ENCODE peak calls at places on chromosomes 5 and 9, in nine cellular contexts. F, U, D, P, L, B, N, A and C are unnamed samples.

GRCh38 chr9:2857564-2858198 is 13.8 kb upstream of the PUM3 start:
- DNase-seq in D (peak), L (peak), N (no peak), B (peak), F (peak), P (peak), A (peak), U (peak), C (peak)

GRCh38 chr5:115194671-115195070 is 25.0 kb upstream of the TRIM36 start:
- DNase-seq in P (peak), A (no peak), F (no peak), B (peak), D (no peak), L (no peak), N (no peak), U (no peak), C (no peak)

GRCh38 chr5:179438461-179438860 is 93.2 kb upstream of the ADAMTS2 start:
- DNase-seq in F (no peak), N (no peak), U (no peak), L (no peak), B (no peak), P (no peak), D (no peak), A (no peak), C (no peak)

GRCh38 chr9:111037744-111038335 is 430 bp downstream of the LPAR1 start:
- DNase-seq in U (no peak), P (peak), L (no peak), D (peak), B (no peak), F (peak), N (no peak), A (no peak), C (no peak)

GRCh38 chr9:11366585-11367129 is 753.9 kb upstream of the PTPRD start:
- DNase-seq in L (no peak), D (no peak), F (no peak), P (no peak), B (no peak), A (no peak), N (no peak), U (no peak), C (no peak)

GRCh38 chr5:176629853-176630680 is at the start of the genes EIF4E1B and SNCB:
- DNase-seq in N (no peak), D (peak), U (peak), B (no peak), F (peak), L (peak), P (peak), A (no peak), C (peak)

GRCh38 chr9:93108301-93109041 is 12.5 kb downstream of the CARD19 start:
- DNase-seq in L (no peak), N (no peak), D (no peak), F (no peak), B (no peak), A (no peak), U (no peak), P (no peak), C (no peak)

GRCh38 chr5:20248102-20248501 is 260.1 kb upstream of the CDH18 start:
- DNase-seq in U (no peak), F (no peak), L (no peak), P (no peak), N (no peak), B (no peak), A (no peak), D (no peak), C (no peak)

GRCh38 chr5:174235226-174235992 is 189.9 kb downstream of the NSG2 start:
- DNase-seq in F (no peak), B (no peak), U (no peak), D (no peak), A (no peak), L (no peak), N (peak), P (peak), C (no peak)

GRCh38 chr9:89841456-89841855 is 236.6 kb downstream of the GADD45G start:
- DNase-seq in F (no peak), U (no peak), A (no peak), N (no peak), B (no peak), L (no peak), P (no peak), D (no peak), C (no peak)

GRCh38 chr9:29750062-29750461 is 2176.8 kb upstream of the C9orf72 start:
- DNase-seq in B (no peak), L (no peak), N (peak), P (peak), U (peak), F (no peak), D (peak), A (no peak), C (peak)

GRCh38 chr5:134932508-134932907 is 27.6 kb downstream of the PCBD2 start:
- DNase-seq in D (no peak), L (no peak), N (no peak), U (no peak), F (no peak), A (no peak), P (no peak), B (no peak), C (no peak)

GRCh38 chr5:135308245-135308644 is 90.8 kb downstream of the MACROH2A1 start:
- DNase-seq in L (no peak), F (no peak), D (no peak), N (no peak), A (no peak), B (no peak), U (no peak), P (peak), C (no peak)

GRCh38 chr5:133643365-133643764 is 31.0 kb upstream of the FSTL4 start:
- DNase-seq in B (no peak), D (no peak), A (no peak), L (no peak), U (no peak), N (no peak), F (no peak), P (no peak), C (no peak)

GRCh38 chr9:107732781-107733529 is 243.4 kb upstream of the KLF4 start:
- DNase-seq in A (no peak), L (peak), U (no peak), B (no peak), P (peak), F (no peak), D (peak), N (no peak), C (peak)

GRCh38 chr5:65247594-65247993 is 234.1 kb downstream of the ADAMTS6 start:
- DNase-seq in L (no peak), B (no peak), P (no peak), U (no peak), A (no peak), N (no peak), F (no peak), D (no peak), C (peak)

GRCh38 chr9:132513416-132513815 is 69.0 kb upstream of the BARHL1 start:
- DNase-seq in U (no peak), N (no peak), D (no peak), F (no peak), L (no peak), P (no peak), A (no peak), B (no peak), C (no peak)

GRCh38 chr9:18543406-18543965 is 69.5 kb downstream of the ADAMTSL1 start:
- DNase-seq in L (no peak), B (no peak), U (peak), N (peak), D (peak), F (no peak), A (no peak), P (peak), C (peak)

GRCh38 chr5:161946911-161947310 is 99.0 kb downstream of the GABRA1 start:
- DNase-seq in B (no peak), L (no peak), N (no peak), A (no peak), F (no peak), D (no peak), P (no peak), U (no peak), C (no peak)